ENCODE peak calls at places on chromosomes 13 and 19, in six cellular contexts. F, J, H, O, A and C are unnamed samples.

GRCh38 chr19:55622242-55622969 is 2.0 kb downstream of the ZNF784 start:
- DNase-seq in F (no peak), J (peak; percentile 40), H (no peak), O (no peak), A (peak; percentile 54), C (no peak)

GRCh38 chr19:6227941-6228325 is 51.8 kb downstream of the MLLT1 start:
- DNase-seq in F (no peak), J (no peak), H (no peak), O (no peak), A (peak; percentile 62), C (no peak)

GRCh38 chr13:74570834-74571233 is 436.6 kb upstream of the KLF12 start:
- DNase-seq in F (no peak), J (no peak), H (no peak), O (no peak), A (no peak), C (no peak)

GRCh38 chr13:47463726-47464125 is 537.3 kb downstream of the SUCLA2 start:
- DNase-seq in F (no peak), J (no peak), H (no peak), O (no peak), A (no peak), C (peak; percentile 57)

GRCh38 chr13:106277483-106278154 is 257.8 kb downstream of the EFNB2 start:
- DNase-seq in F (no peak), J (no peak), H (no peak), O (no peak), A (no peak), C (peak; percentile 50)

GRCh38 chr13:53200498-53201453 is 172.2 kb downstream of the OLFM4 start:
- DNase-seq in F (no peak), J (peak; percentile 84), H (no peak), O (peak; percentile 46), A (peak; percentile 94), C (peak; percentile 95)

GRCh38 chr19:43820098-43820860 is 6.8 kb upstream of the ZNF283 start:
- DNase-seq in F (no peak), J (peak; percentile 74), H (no peak), O (peak; percentile 78), A (no peak), C (peak; percentile 58)

GRCh38 chr19:46513461-46514236 is 18.0 kb upstream of the PNMA8B start:
- DNase-seq in F (peak; percentile 72), J (peak; percentile 83), H (peak; percentile 66), O (peak; percentile 94), A (peak; percentile 94), C (peak; percentile 96)

GRCh38 chr13:107928762-107929161 is 286.6 kb downstream of the LIG4 start:
- DNase-seq in F (no peak), J (no peak), H (no peak), O (no peak), A (no peak), C (no peak)

GRCh38 chr19:30911491-30911890 is 437.7 kb downstream of the TSHZ3 start:
- DNase-seq in F (no peak), J (no peak), H (no peak), O (no peak), A (peak; percentile 52), C (no peak)

GRCh38 chr13:104816716-104817115 is 1718.7 kb downstream of the EFNB2 start:
- DNase-seq in F (no peak), J (no peak), H (no peak), O (no peak), A (no peak), C (no peak)

GRCh38 chr19:33124207-33125098 is 7.5 kb upstream of the WDR88 start:
- DNase-seq in F (no peak), J (no peak), H (no peak), O (no peak), A (no peak), C (peak; percentile 82)

GRCh38 chr19:54206831-54207177 is 6.1 kb downstream of the RPS9 start:
- DNase-seq in F (no peak), J (no peak), H (no peak), O (no peak), A (no peak), C (no peak)

GRCh38 chr19:18662972-18663732 is 20.3 kb upstream of the CRTC1 start:
- DNase-seq in F (no peak), J (no peak), H (no peak), O (no peak), A (peak; percentile 65), C (peak; percentile 58)